ENCODE peak calls at places on chromosomes 13 and 19, in four cellular contexts. Z is SK-N-SH, M is Panc1, Q is GM12878. X is an unnamed sample.
A peak's percentile ranks its signal among the peaks of the same experiment; 100 is the strongest.

GRCh38 chr19:1514295-1514661 is 1.5 kb upstream of the ADAMTSL5 start:
- DNase-seq in Z (no peak), M (no peak), Q (no peak), X (no peak)

GRCh38 chr13:26602783-26603182 is 45.3 kb downstream of the WASF3 start:
- DNase-seq in Z (no peak), M (no peak), Q (no peak), X (no peak)

GRCh38 chr13:24500977-24501376 is 11.6 kb downstream of the PARP4 start:
- DNase-seq in Z (no peak), M (no peak), Q (no peak), X (no peak)

GRCh38 chr19:12789098-12789903 is 2.0 kb upstream of the JUNB start:
- DNase-seq in Z (no peak), M (no peak), Q (no peak), X (no peak)

GRCh38 chr19:39671739-39672363 is 16.1 kb downstream of the LGALS16 start:
- DNase-seq in Z (peak; percentile 34), M (peak; percentile 100), Q (no peak), X (peak; percentile 50)

GRCh38 chr19:55223291-55224037 is 5.1 kb downstream of the TMEM86B start:
- DNase-seq in Z (peak; percentile 22), M (no peak), Q (no peak), X (no peak)

GRCh38 chr13:20193924-20194631 is 1.3 kb upstream of the GJB2 start:
- DNase-seq in Z (no peak), M (no peak), Q (no peak), X (no peak)

GRCh38 chr13:24276310-24276709 is 33.1 kb upstream of the C1QTNF9 start:
- DNase-seq in Z (no peak), M (no peak), Q (peak; percentile 42), X (no peak)

GRCh38 chr19:50897191-50897607 is 14.0 kb downstream of the KLK4 start:
- DNase-seq in Z (no peak), M (no peak), Q (peak; percentile 59), X (no peak)

GRCh38 chr13:50726164-50726563 is 117.3 kb downstream of the DLEU7 start:
- DNase-seq in Z (no peak), M (no peak), Q (no peak), X (no peak)

GRCh38 chr19:6464070-6464873 is at the start of gene CRB3:
- DNase-seq in Z (no peak), M (no peak), Q (no peak), X (peak; percentile 99)

GRCh38 chr13:98397221-98397620 is 179.7 kb downstream of the STK24 start:
- DNase-seq in Z (no peak), M (no peak), Q (no peak), X (no peak)

GRCh38 chr13:44692173-44692713 is 116.1 kb upstream of the TSC22D1 start:
- DNase-seq in Z (no peak), M (no peak), Q (no peak), X (no peak)

GRCh38 chr19:28394705-28395104 is 818.2 kb downstream of the UQCRFS1 start:
- DNase-seq in Z (no peak), M (no peak), Q (no peak), X (no peak)

GRCh38 chr19:55549500-55550320 is 4.4 kb upstream of the SBK3 start:
- DNase-seq in Z (no peak), M (peak; percentile 87), Q (no peak), X (peak; percentile 80)

GRCh38 chr19:29965529-29965928 is 23.5 kb downstream of the URI1 start:
- DNase-seq in Z (no peak), M (no peak), Q (no peak), X (no peak)

GRCh38 chr19:37014456-37014855 is 63.8 kb upstream of the ZNF420 start:
- DNase-seq in Z (no peak), M (no peak), Q (no peak), X (no peak)

GRCh38 chr13:73767747-73768315 is 366.4 kb downstream of the KLF12 start:
- DNase-seq in Z (peak; percentile 22), M (no peak), Q (no peak), X (no peak)

GRCh38 chr19:10602330-10603083 is 15.4 kb upstream of the AP1M2 start:
- DNase-seq in Z (peak; percentile 100), M (no peak), Q (no peak), X (peak; percentile 89)

GRCh38 chr19:33795370-33796163 is 1.1 kb upstream of the KCTD15 start:
- DNase-seq in Z (peak; percentile 96), M (no peak), Q (no peak), X (no peak)

GRCh38 chr19:16587031-16588023 is 15.1 kb upstream of the SLC35E1 start:
- DNase-seq in Z (no peak), M (no peak), Q (peak; percentile 84), X (no peak)

DNA sequence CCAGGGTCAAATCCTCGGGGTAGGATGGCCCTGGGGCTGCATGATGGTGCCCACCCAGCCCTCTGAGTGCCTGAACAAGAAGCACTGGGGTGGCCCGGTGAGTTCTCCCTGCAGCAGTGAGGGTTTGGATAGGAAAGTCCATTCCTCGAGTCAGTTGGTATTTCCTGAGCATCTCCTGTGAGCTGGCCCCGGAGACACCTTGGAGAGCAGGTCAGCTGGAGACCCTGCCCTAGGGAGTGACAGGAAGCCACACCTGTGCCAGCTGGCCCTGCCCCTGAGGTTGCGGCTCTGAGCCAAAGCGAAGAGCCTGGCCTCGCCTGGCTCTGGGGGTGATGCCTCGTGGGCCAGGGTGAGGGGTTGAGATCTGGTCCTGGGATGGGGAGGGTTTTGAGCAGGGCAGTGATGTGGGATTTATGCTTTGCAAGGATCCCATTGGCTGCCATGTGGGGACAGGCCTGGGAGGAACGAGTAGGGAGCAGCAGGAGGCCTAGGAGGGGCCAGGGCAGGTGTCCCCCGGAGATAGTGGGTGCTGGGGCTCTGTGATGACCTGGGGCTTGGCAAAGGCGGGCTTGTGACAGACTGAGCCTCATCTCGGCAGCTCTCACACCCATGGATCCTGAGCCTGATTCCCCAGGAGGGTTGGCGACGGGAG is 16.0 kb downstream of the CRTC1 start:
- DNase-seq in Z (no peak), M (no peak), Q (no peak), X (no peak)
- TF ChIP-seq SIN3A in Z (no peak), M (no peak), Q (no peak), X (no peak)

GRCh38 chr13:40813662-40814454 is 24.4 kb downstream of the SLC25A15 start:
- DNase-seq in Z (peak; percentile 27), M (no peak), Q (no peak), X (peak; percentile 57)
- TF ChIP-seq CTCF in Z (peak; percentile 48), M (peak; percentile 66), Q (peak; percentile 42), X (peak; percentile 66)

GRCh38 chr13:101576977-101577376 is 124.5 kb downstream of the ITGBL1 start:
- DNase-seq in Z (no peak), M (no peak), Q (no peak), X (no peak)
- H3K4me1 ChIP-seq in Z (peaks cover 10% of the 10 kb centered on the region), M (peaks cover 20% of the 10 kb centered on the region), Q (no peaks in the 10 kb centered on the region), X (no peaks in the 10 kb centered on the region)

GRCh38 chr19:19655641-19656343 is 7.7 kb downstream of the ATP13A1 start:
- DNase-seq in Z (peak; percentile 28), M (no peak), Q (no peak), X (no peak)
- TF ChIP-seq SIN3A in Z (no peak), M (no peak), Q (no peak), X (no peak)

GRCh38 chr19:370641-371330 is 26.2 kb upstream of the MIER2 start:
- DNase-seq in Z (no peak), M (no peak), Q (no peak), X (no peak)

GRCh38 chr19:373391-374182 is 29.0 kb upstream of the MIER2 start:
- DNase-seq in Z (no peak), M (no peak), Q (no peak), X (no peak)

GRCh38 chr19:372306-372890 is 27.8 kb upstream of the MIER2 start:
- DNase-seq in Z (peak; percentile 81), M (no peak), Q (no peak), X (no peak)

GRCh38 chr19:369876-370275 is 25.3 kb upstream of the MIER2 start:
- DNase-seq in Z (no peak), M (no peak), Q (no peak), X (no peak)

DNA sequence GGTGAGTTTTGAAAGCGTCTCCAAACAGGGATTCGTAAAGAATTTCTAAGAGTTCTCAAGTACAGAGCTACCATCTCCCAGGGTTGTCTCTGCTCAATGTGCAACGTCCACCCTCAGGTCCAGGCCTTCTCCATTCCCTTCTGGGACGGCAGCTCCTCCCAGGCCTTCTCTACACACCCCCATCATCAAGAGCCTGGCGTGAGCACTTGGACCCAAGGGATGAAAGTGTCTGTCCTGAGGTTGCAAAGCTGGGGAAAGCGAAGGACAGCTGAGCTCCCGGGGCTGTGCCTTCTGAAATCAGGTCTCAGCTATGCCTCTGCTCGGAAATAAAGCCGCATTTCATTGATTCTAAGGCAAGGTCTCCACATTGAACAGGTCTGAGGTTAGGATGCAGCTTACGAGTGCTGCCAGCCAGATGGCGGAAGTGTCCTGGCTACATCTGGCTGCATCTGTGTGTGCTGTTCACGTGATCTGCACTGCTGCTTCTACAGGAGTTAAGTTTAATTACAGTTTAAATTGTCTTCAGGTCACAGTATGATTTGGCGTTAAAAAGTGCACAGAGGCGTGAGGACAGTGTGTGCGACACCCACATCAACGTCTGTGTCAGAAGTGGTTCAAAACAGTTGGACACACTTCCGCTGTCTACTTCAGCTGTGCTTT is 27.0 kb upstream of the MIER2 start:
- DNase-seq in Z (peak; percentile 72), M (no peak), Q (no peak), X (no peak)
- TF ChIP-seq CTCF in Z (no peak), M (no peak), Q (no peak), X (no peak)

GRCh38 chr19:7869453-7869909 is 4.7 kb downstream of the PRR36 start:
- DNase-seq in Z (peak; percentile 84), M (no peak), Q (no peak), X (peak; percentile 98)
- H3K4me1 ChIP-seq in Z (peaks cover 26% of the 10 kb centered on the region), M (no peaks in the 10 kb centered on the region), Q (peaks cover 12% of the 10 kb centered on the region), X (peaks cover 12% of the 10 kb centered on the region)

DNA sequence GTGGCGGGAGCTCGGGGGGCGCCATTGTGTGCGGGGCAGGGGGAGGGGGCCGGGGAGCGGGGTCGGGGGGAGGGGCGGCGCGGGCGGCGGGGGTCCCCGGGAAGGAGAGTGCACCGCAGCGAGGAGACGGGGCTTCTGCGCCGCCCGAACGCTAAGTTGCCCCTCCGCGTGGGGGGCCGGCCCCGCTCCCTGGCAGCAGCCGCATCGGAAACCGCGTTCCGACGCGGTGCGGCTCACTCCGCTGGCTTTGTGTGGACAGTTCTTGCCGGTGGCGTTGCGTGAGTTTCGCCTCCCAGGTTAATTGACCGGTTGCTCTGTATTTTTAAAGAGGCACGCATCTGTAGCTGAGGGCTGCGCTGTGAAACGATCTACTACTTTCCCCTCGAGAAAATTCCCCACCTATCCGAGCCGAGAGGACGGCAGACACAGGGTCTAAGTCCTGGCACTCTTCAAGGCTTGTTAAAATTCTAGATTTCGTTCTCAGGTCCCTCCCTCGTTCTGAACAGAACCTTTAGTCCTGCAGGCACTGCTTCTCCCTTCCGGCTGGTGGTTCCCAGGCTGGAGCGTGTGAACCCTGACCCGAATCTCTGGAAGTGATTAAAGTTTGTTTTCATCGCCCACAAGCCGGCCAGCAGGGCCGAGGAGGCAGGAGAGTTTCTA is 861 bp downstream of the ARHGEF7 start:
- DNase-seq in Z (peak; percentile 80), M (no peak), Q (no peak), X (peak; percentile 56)
- TF ChIP-seq SIN3A in Z (no peak), M (no peak), Q (no peak), X (no peak)

GRCh38 chr13:48369988-48370387 is 42.9 kb downstream of the LPAR6 start:
- DNase-seq in Z (no peak), M (no peak), Q (no peak), X (no peak)

DNA sequence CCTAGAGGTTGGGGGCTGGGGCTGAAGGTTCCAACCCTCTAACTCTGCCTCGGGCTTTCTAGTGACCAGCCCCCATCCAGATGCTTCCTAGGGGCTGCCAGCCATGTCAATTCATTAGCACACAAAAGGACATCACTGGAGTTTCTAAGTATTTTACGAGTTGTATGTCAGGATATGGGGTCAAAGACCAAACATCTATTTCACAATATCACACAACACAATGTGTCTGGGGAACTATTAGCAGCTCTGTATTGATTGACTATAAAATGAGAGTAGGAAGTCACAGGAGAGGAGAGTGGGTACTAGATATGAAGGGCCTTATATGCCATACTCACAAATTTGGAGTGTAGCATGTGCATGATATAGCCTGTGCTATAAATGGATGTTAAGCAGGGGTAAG is 42.1 kb downstream of the LPAR6 start:
- DNase-seq in Z (no peak), M (no peak), Q (no peak), X (no peak)
- TF ChIP-seq CTCF in Z (no peak), M (no peak), Q (no peak), X (no peak)